ENCODE peak calls at places on chromosomes 6 and 20, in ten cellular contexts. K is lower lobe of right lung; I is pancreas; V is mesendoderm; B is aorta; S is Panc1; H is heart left ventricle; X is effector memory CD4-positive, alpha-beta T cell; Z is body of pancreas; P is psoas muscle. C is an unnamed sample.

GRCh38 chr20:31811796-31812728 is 7.1 kb upstream of the MYLK2 start:
- DNase-seq in K (no peak), I (peak; percentile 45), V (no peak), B (no peak), S (no peak), H (no peak), X (no peak), Z (peak; percentile 38), P (peak; percentile 82), C (peak; percentile 74)

GRCh38 chr6:119161450-119161849 is 83.0 kb upstream of the FAM184A start:
- DNase-seq in K (no peak), I (no peak), V (peak; percentile 36), B (no peak), S (no peak), H (no peak), X (no peak), Z (no peak), P (no peak), C (no peak)

GRCh38 chr6:35385457-35386202 is 43.3 kb downstream of the PPARD start:
- DNase-seq in K (no peak), I (no peak), V (no peak), B (no peak), S (no peak), H (peak; percentile 24), X (no peak), Z (no peak), P (peak; percentile 71), C (peak; percentile 44)

GRCh38 chr6:158488065-158488464 is 71.8 kb upstream of the TMEM181 start:
- DNase-seq in K (no peak), I (no peak), V (peak; percentile 9), B (no peak), S (peak; percentile 27), H (no peak), X (no peak), Z (no peak), P (no peak), C (peak; percentile 78)

GRCh38 chr20:33460711-33461110 is 17.1 kb upstream of the SNTA1 start:
- DNase-seq in K (no peak), I (no peak), V (no peak), B (no peak), S (no peak), H (no peak), X (no peak), Z (no peak), P (no peak), C (no peak)

GRCh38 chr6:16690244-16691142 is 70.8 kb downstream of the ATXN1 start:
- DNase-seq in K (no peak), I (no peak), V (no peak), B (no peak), S (no peak), H (no peak), X (no peak), Z (no peak), P (no peak), C (no peak)

GRCh38 chr20:62499758-62500236 is 24.0 kb upstream of the GATA5 start:
- DNase-seq in K (no peak), I (no peak), V (no peak), B (no peak), S (no peak), H (no peak), X (no peak), Z (no peak), P (no peak), C (no peak)

GRCh38 chr6:155201461-155202226 is 62.2 kb upstream of the CLDN20 start:
- DNase-seq in K (no peak), I (no peak), V (no peak), B (no peak), S (peak; percentile 56), H (no peak), X (no peak), Z (no peak), P (no peak), C (peak; percentile 92)

GRCh38 chr6:34650823-34651222 is 45.7 kb downstream of the ILRUN start:
- DNase-seq in K (no peak), I (no peak), V (no peak), B (no peak), S (no peak), H (no peak), X (no peak), Z (no peak), P (no peak), C (no peak)

GRCh38 chr20:47558699-47559098 is 57.0 kb downstream of the NCOA3 start:
- DNase-seq in K (no peak), I (no peak), V (no peak), B (no peak), S (no peak), H (no peak), X (no peak), Z (no peak), P (no peak), C (no peak)

GRCh38 chr20:49615401-49616153 is 47.6 kb upstream of the PTGIS start:
- DNase-seq in K (no peak), I (peak; percentile 84), V (no peak), B (peak; percentile 86), S (no peak), H (peak; percentile 56), X (no peak), Z (peak; percentile 91), P (peak; percentile 93), C (no peak)

GRCh38 chr6:14016930-14017625 is 92.3 kb downstream of the RNF182 start:
- DNase-seq in K (no peak), I (no peak), V (no peak), B (no peak), S (no peak), H (no peak), X (no peak), Z (no peak), P (no peak), C (no peak)

GRCh38 chr20:8744228-8744844 is 324.6 kb upstream of the PLCB4 start:
- DNase-seq in K (no peak), I (no peak), V (no peak), B (no peak), S (no peak), H (no peak), X (no peak), Z (no peak), P (no peak), C (no peak)

GRCh38 chr6:76134651-76135050 is 62.2 kb upstream of the IMPG1 start:
- DNase-seq in K (no peak), I (no peak), V (no peak), B (no peak), S (no peak), H (no peak), X (no peak), Z (peak; percentile 24), P (no peak), C (no peak)

GRCh38 chr20:48787861-48788375 is 39.9 kb downstream of the PREX1 start:
- DNase-seq in K (no peak), I (no peak), V (peak; percentile 80), B (peak; percentile 51), S (no peak), H (no peak), X (no peak), Z (no peak), P (no peak), C (peak; percentile 59)

GRCh38 chr6:41716516-41717446 is 18.6 kb downstream of the TFEB start:
- DNase-seq in K (peak; percentile 24), I (peak; percentile 30), V (no peak), B (no peak), S (no peak), H (peak; percentile 61), X (no peak), Z (no peak), P (peak; percentile 74), C (no peak)

GRCh38 chr6:133568970-133569889 is 319.7 kb upstream of the TCF21 start:
- DNase-seq in K (no peak), I (no peak), V (peak; percentile 89), B (no peak), S (peak; percentile 73), H (peak; percentile 8), X (no peak), Z (no peak), P (peak; percentile 52), C (peak; percentile 75)
- H3K4me3 ChIP-seq in K (peak overlapping the region; percentile 36), I (no peak overlapping the region), V (no peak overlapping the region), B (peak overlapping the region; percentile 37), S (peak overlapping the region; percentile 57), H (peak overlapping the region; percentile 39), X (no peak overlapping the region), Z (no peak overlapping the region), P (peak overlapping the region; percentile 69), C (peak overlapping the region; percentile 32)

DNA sequence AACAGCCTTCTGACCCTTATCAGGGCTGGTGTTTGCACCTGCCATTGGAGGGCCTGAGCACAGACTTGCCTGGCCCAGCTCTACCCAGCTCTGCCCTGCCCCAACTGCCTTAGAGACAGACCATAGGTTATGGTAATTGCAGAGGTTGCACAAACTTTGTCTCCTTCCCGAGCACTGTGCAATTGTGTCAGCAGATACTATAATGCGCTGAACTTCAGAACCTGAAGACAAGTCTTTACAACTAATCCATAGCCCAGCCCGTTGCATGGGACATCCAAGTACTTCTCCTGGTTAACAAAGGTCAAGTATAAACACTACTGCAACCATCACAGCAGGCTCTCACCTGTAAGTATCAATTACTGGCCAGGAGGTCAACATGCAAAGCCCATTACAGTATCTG is 58.6 kb downstream of the PDSS2 start:
- DNase-seq in K (no peak), I (no peak), V (no peak), B (no peak), S (no peak), H (no peak), X (no peak), Z (no peak), P (no peak), C (no peak)
- H3K27ac ChIP-seq in K (no peak overlapping the region), I (no peak overlapping the region), V (no peak overlapping the region), B (no peak overlapping the region), S (no peak overlapping the region), H (no peak overlapping the region), X (no peak overlapping the region), Z (no peak overlapping the region), P (no peak overlapping the region), C (no peak overlapping the region)

DNA sequence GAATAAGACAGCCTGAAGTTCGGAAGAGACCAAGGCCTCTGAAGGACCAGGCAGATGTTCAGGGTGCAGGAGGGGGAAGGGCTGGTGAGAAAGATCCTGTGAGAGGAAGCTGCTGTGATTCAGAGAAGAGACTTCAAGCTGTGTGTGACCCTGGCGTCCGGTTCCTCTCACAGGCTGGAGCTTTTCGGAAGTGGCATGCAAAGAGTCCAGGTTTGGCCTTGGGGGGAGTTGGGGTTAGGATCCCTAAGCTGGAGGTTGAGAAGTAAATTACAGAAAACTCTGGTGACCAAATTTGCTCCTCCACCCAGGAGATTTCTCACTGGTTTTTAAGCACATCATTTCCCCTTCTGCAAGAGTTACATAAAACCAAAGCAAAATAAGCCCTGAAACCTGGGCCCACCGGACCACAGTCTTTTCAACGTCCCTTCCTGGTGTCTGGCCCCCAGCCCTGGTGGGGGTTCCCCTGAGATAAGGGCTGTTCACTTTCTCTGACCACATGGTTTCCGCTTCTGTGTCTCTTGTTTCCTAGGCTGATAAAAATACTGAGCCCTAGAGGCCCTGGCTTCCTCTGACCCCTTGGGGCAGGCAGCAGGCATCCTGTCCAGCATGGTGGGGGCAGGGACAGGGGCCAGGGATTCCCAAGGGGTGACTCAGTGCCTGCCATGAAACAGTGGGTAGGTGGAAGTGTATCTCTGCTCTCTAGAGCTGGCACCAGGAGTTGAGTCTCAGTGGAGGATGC is 12.0 kb upstream of the LTA start:
- DNase-seq in K (peak; percentile 68), I (no peak), V (peak; percentile 83), B (peak; percentile 80), S (no peak), H (peak; percentile 85), X (no peak), Z (no peak), P (peak; percentile 75), C (peak; percentile 91)
- H3K4me1 ChIP-seq in K (peaks cover 47% of the 10 kb centered on the region), I (peaks cover 7% of the 10 kb centered on the region), V (peaks cover 7% of the 10 kb centered on the region), B (no peaks in the 10 kb centered on the region), S (peaks cover 13% of the 10 kb centered on the region), H (peaks cover 29% of the 10 kb centered on the region), X (peaks cover 53% of the 10 kb centered on the region), Z (peaks cover 7% of the 10 kb centered on the region), P (peaks cover 22% of the 10 kb centered on the region), C (peaks cover 39% of the 10 kb centered on the region)

GRCh38 chr6:106163446-106163965 is 77.4 kb downstream of the PRDM1 start:
- DNase-seq in K (peak; percentile 55), I (no peak), V (peak; percentile 57), B (no peak), S (no peak), H (peak; percentile 12), X (peak; percentile 29), Z (peak; percentile 13), P (no peak), C (no peak)
- H3K4me3 ChIP-seq in K (peak overlapping the region; percentile 17), I (no peak overlapping the region), V (no peak overlapping the region), B (no peak overlapping the region), S (no peak overlapping the region), H (no peak overlapping the region), X (peak overlapping the region; percentile 8), Z (no peak overlapping the region), P (no peak overlapping the region), C (no peak overlapping the region)